ENCODE peak calls at places on chromosomes 12 and 14, in four cellular contexts. H is HepG2, K is GM12878, X is K562. T is an unnamed sample.

GRCh38 chr12:93614917-93615596 is 42.6 kb downstream of the SOCS2 start:
- DNase-seq in H (no peak), K (no peak), X (no peak), T (no peak)

GRCh38 chr12:56728139-56728861 is 3.2 kb upstream of the NACA start:
- DNase-seq in H (no peak), K (no peak), X (no peak), T (no peak)

GRCh38 chr14:75886661-75887348 is 95.0 kb downstream of the TGFB3 start:
- DNase-seq in H (no peak), K (no peak), X (no peak), T (no peak)

GRCh38 chr12:132359971-132360370 is 30.6 kb upstream of the GALNT9 start:
- DNase-seq in H (no peak), K (no peak), X (no peak), T (no peak)

GRCh38 chr12:39064712-39065111 is 159.3 kb upstream of the CPNE8 start:
- DNase-seq in H (no peak), K (no peak), X (no peak), T (no peak)

GRCh38 chr12:73221836-73222235 is 949.7 kb downstream of the TRHDE start:
- DNase-seq in H (no peak), K (no peak), X (no peak), T (no peak)

GRCh38 chr12:15116073-15116472 is 105.1 kb downstream of the RERG start:
- DNase-seq in H (no peak), K (no peak), X (no peak), T (no peak)

GRCh38 chr14:57979376-57980048 is 113.6 kb upstream of the SLC35F4 start:
- DNase-seq in H (no peak), K (no peak), X (no peak), T (no peak)

GRCh38 chr12:43336962-43337555 is 214.9 kb downstream of the ADAMTS20 start:
- DNase-seq in H (no peak), K (no peak), X (peak), T (no peak)

GRCh38 chr12:21940972-21941521 is at the start of gene ABCC9:
- DNase-seq in H (no peak), K (no peak), X (no peak), T (peak)

GRCh38 chr14:100221419-100222218 is 17.3 kb upstream of the YY1 start:
- DNase-seq in H (peak), K (no peak), X (peak), T (peak)

GRCh38 chr12:24756479-24757024 is 192.3 kb downstream of the BCAT1 start:
- DNase-seq in H (no peak), K (no peak), X (no peak), T (no peak)

GRCh38 chr12:116924558-116925453 is 14.1 kb downstream of the FBXW8 start:
- DNase-seq in H (peak), K (peak), X (no peak), T (no peak)

GRCh38 chr12:71746983-71747611 is 7.6 kb upstream of the RAB21 start:
- DNase-seq in H (peak), K (peak), X (no peak), T (peak)

GRCh38 chr12:127664901-127665300 is 602.1 kb upstream of the TMEM132C start:
- DNase-seq in H (no peak), K (no peak), X (no peak), T (no peak)

GRCh38 chr12:6095269-6095668 is 29.2 kb downstream of the VWF start:
- DNase-seq in H (no peak), K (no peak), X (no peak), T (no peak)

GRCh38 chr12:6091786-6092566 is 32.5 kb downstream of the VWF start:
- DNase-seq in H (no peak), K (no peak), X (no peak), T (no peak)

GRCh38 chr12:6092784-6093722 is 31.4 kb downstream of the VWF start:
- DNase-seq in H (no peak), K (no peak), X (no peak), T (no peak)

GRCh38 chr12:6096527-6096926 is 27.9 kb downstream of the VWF start:
- DNase-seq in H (no peak), K (no peak), X (no peak), T (no peak)

DNA sequence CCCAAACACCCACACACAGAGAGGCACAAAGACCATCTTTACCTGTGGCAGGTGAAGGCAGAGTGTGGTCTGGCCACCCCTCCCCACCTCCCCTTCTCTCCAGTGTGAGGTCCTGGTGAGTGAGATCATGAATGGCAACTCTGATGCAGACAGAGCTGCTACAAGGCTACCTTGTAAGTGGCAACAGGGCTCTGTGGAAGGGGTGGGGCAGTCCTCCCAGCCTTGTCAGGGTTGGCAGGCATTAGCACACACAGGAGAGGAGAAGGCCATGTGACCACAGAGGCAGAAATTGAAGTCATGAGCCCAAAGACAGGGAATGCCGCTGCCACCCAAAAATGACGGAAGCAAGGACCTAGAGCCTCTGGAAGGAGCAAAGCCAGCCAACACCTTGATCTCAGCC is 30.7 kb downstream of the VWF start:
- DNase-seq in H (no peak), K (no peak), X (no peak), T (no peak)
- TF ChIP-seq FOXK2 in H (no peak), K (no peak), X (no peak), T (no peak)

GRCh38 chr12:111455448-111456320 is 50.0 kb downstream of the SH2B3 start:
- DNase-seq in H (no peak), K (no peak), X (no peak), T (no peak)

GRCh38 chr12:111458773-111459172 is 53.0 kb downstream of the SH2B3 start:
- DNase-seq in H (no peak), K (no peak), X (no peak), T (no peak)

GRCh38 chr12:111454716-111455447 is 49.2 kb downstream of the SH2B3 start:
- DNase-seq in H (no peak), K (no peak), X (no peak), T (no peak)

GRCh38 chr12:111457071-111457470 is 51.3 kb downstream of the SH2B3 start:
- DNase-seq in H (no peak), K (no peak), X (no peak), T (no peak)

DNA sequence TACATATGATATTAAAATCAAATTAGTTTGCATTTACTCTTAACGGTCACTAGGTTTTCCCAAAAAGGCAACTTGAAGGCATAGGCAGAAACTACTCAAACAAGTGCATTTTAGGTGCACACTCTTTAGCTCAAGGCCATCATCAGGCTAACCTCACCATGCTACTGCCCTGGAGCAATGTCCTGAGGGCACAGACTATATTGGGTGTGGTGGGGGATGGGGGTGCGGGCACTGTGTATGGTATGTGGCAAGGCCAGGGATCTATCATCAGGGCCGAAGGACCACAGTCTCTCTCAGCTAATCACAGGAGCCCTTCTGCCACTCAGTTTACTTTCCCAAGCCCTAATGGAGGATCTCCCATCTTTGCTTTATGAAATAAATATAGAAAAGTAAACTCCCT is 51.9 kb downstream of the SH2B3 start:
- DNase-seq in H (no peak), K (no peak), X (no peak), T (no peak)
- TF ChIP-seq FOXK2 in H (no peak), K (no peak), X (no peak), T (no peak)

GRCh38 chr12:65911321-65911720 is 87.0 kb downstream of the HMGA2 start:
- DNase-seq in H (no peak), K (no peak), X (no peak), T (no peak)
- TF ChIP-seq FOXK2 in H (no peak), K (no peak), X (no peak), T (no peak)

GRCh38 chr14:34785223-34786006 is 71.0 kb upstream of the CFL2 start:
- DNase-seq in H (no peak), K (no peak), X (no peak), T (no peak)
- TF ChIP-seq FOXK2 in H (no peak), K (no peak), X (no peak), T (no peak)

DNA sequence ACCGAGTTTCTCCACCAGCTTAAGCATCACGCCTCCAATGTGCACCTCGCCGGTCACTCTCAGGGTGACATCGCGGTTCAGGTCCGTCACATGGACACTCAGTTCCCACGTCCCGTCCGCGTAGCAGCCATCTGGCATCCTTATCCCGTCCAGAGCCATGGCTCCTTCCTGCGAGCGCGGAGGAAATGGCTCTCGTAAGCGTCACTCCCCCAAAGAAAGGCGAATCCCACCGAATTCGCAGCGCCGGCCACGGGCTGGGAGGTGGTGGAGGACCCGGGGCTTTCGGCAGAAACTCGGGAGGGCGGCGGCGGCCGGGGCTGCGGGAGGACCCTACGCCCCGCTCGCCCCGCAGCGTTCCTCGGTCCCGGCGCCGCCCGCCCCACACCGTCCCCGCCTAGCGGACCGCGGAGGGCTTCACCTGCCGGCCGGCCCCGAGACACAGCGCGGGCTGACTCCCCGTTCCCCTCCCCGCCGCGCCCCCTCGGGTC is 396 bp downstream of the FERMT2 start:
- DNase-seq in H (peak), K (no peak), X (peak), T (peak)
- TF ChIP-seq FOXK2 in H (no peak), K (no peak), X (no peak), T (no peak)

DNA sequence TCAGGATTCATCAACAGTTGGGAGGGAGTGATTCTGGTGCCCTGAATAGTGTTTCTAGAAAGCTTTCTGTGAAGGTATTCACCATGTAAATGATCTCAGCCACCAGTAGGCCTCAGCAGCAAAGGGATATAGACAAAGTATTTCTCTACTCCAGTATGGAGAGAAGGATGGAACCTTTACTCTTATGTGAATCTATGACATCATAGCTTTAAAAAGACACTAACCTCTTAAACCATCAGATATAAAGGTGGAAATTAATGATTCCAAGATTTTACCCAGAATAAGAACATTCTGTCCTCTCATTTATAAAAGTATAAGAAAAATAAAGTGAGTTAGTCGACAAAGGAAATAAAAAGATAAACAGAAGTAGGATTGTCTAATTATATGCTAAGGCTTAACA is 4.6 kb downstream of the GPR65 start:
- DNase-seq in H (no peak), K (no peak), X (no peak), T (no peak)
- TF ChIP-seq FOXK2 in H (no peak), K (no peak), X (no peak), T (no peak)

T was measured in HEK293T.